ENCODE peak calls at places on chromosomes 2 and 18, in five cellular contexts. X is endothelial cell, D is cardiac fibroblast, A is choroid plexus epithelial cell, R is dermis microvascular lymphatic vessel endothelial cell. K is an unnamed sample.

GRCh38 chr2:190327995-190328394 is 8.4 kb upstream of the HIBCH start:
- DNase-seq in D (no peak), A (no peak), X (no peak), R (no peak), K (no peak)

GRCh38 chr2:64608867-64609228 is 44.9 kb downstream of the SERTAD2 start:
- DNase-seq in A (no peak), D (no peak), X (no peak), R (no peak), K (no peak)

GRCh38 chr2:28228419-28228995 is 164.2 kb upstream of the FOSL2 start:
- DNase-seq in D (no peak), R (no peak), X (no peak), A (peak), K (peak)

GRCh38 chr2:61536086-61536722 is 2.0 kb downstream of the XPO1 start:
- DNase-seq in X (no peak), D (peak), R (peak), A (peak), K (peak)

GRCh38 chr18:74050807-74051206 is 96.8 kb downstream of the FBXO15 start:
- DNase-seq in A (no peak), R (no peak), D (no peak), X (no peak), K (no peak)

GRCh38 chr18:72866901-72867701 is 686 bp downstream of the NETO1 start:
- DNase-seq in R (no peak), X (peak), A (peak), D (no peak), K (no peak)

GRCh38 chr2:1414121-1414520 is 858 bp downstream of the TPO start:
- DNase-seq in X (no peak), R (no peak), D (no peak), A (no peak), K (no peak)

GRCh38 chr18:47929681-47930085 is 776 bp downstream of the SMAD2 start:
- DNase-seq in A (peak), D (peak), R (peak), X (no peak), K (peak)

GRCh38 chr2:12083713-12084420 is 337.4 kb downstream of the LPIN1 start:
- DNase-seq in D (peak), R (no peak), A (no peak), X (no peak), K (peak)

GRCh38 chr2:239268082-239268481 is 132.7 kb downstream of the HDAC4 start:
- DNase-seq in A (no peak), X (no peak), R (no peak), D (no peak), K (no peak)

GRCh38 chr2:164014068-164014577 is 278.3 kb upstream of the FIGN start:
- DNase-seq in R (no peak), A (no peak), D (peak), X (no peak), K (no peak)

GRCh38 chr2:144477281-144477942 is 42.5 kb downstream of the ZEB2 start:
- DNase-seq in X (no peak), A (no peak), R (no peak), D (no peak), K (no peak)

GRCh38 chr18:25164211-25164836 is 187.6 kb downstream of the ZNF521 start:
- DNase-seq in R (no peak), A (no peak), X (no peak), D (no peak), K (no peak)

GRCh38 chr2:22189893-22190292 is 1066.1 kb downstream of the TDRD15 start:
- DNase-seq in R (no peak), X (no peak), A (no peak), D (no peak), K (no peak)

GRCh38 chr2:201149064-201149820 is 33.3 kb downstream of the CFLAR start:
- DNase-seq in D (peak), X (no peak), A (peak), R (no peak), K (peak)

GRCh38 chr2:191500566-191501389 is 177.2 kb upstream of the NABP1 start:
- DNase-seq in R (no peak), A (no peak), D (peak), X (no peak), K (no peak)

GRCh38 chr2:53509827-53510785 is 257.5 kb upstream of the CHAC2 start:
- DNase-seq in D (no peak), A (no peak), X (no peak), R (no peak), K (no peak)

GRCh38 chr2:128172191-128172590 is 81.2 kb downstream of the UGGT1 start:
- DNase-seq in R (no peak), D (no peak), X (no peak), A (peak), K (no peak)

GRCh38 chr2:50636462-50636861 is 395.5 kb downstream of the NRXN1 start:
- DNase-seq in X (no peak), D (no peak), A (no peak), R (no peak), K (no peak)

GRCh38 chr2:6148887-6149286 is 456.7 kb downstream of the SOX11 start:
- DNase-seq in D (no peak), X (no peak), R (no peak), A (peak), K (no peak)

GRCh38 chr2:27227501-27227900 is 10.3 kb downstream of the CAD start:
- DNase-seq in X (no peak), D (no peak), R (no peak), A (no peak), K (no peak)

GRCh38 chr18:54558609-54559585 is 32.1 kb upstream of the DYNAP start:
- DNase-seq in D (peak), X (peak), R (peak), A (peak), K (peak)

GRCh38 chr18:22286576-22286975 is 117.2 kb downstream of the GATA6 start:
- DNase-seq in R (no peak), D (no peak), X (no peak), A (no peak), K (no peak)

GRCh38 chr2:240559271-240559670 is 886 bp upstream of the DUSP28 start:
- DNase-seq in D (no peak), X (no peak), R (no peak), A (no peak), K (no peak)

GRCh38 chr2:242035858-242036652 is 166.5 kb downstream of the RTP5 start:
- DNase-seq in R (no peak), A (no peak), X (no peak), D (no peak), K (no peak)